ENCODE peak calls at places on chromosomes 7 and 10, in five cellular contexts. K is right cardiac atrium, P is adipocyte, A is upper lobe of right lung, X is mesenchymal stem cell. Y is an unnamed sample.
A peak's percentile ranks its signal among the peaks of the same experiment; 100 is the strongest.

GRCh38 chr7:51113560-51113959 is 203.0 kb downstream of the COBL start:
- DNase-seq in K (no peak), P (no peak), A (no peak), X (no peak), Y (no peak)

GRCh38 chr10:104435822-104436221 is 82.2 kb downstream of the CFAP58 start:
- DNase-seq in K (no peak), P (peak; percentile 79), A (no peak), X (no peak), Y (no peak)

GRCh38 chr7:5420841-5421625 is 2.6 kb downstream of the TNRC18 start:
- DNase-seq in K (no peak), P (no peak), A (peak; percentile 77), X (peak; percentile 23), Y (peak; percentile 37)

GRCh38 chr7:984361-985126 is 1.6 kb downstream of the CYP2W1 start:
- DNase-seq in K (no peak), P (no peak), A (peak; percentile 59), X (no peak), Y (no peak)

GRCh38 chr10:54434782-54435181 is 366.2 kb downstream of the PCDH15 start:
- DNase-seq in K (no peak), P (no peak), A (no peak), X (no peak), Y (no peak)

GRCh38 chr10:6014241-6014761 is 37.0 kb upstream of the IL15RA start:
- DNase-seq in K (peak; percentile 38), P (peak; percentile 82), A (no peak), X (peak; percentile 49), Y (peak; percentile 35)

GRCh38 chr10:6091630-6092029 is 2.8 kb downstream of the RBM17 start:
- DNase-seq in K (no peak), P (no peak), A (no peak), X (no peak), Y (no peak)

GRCh38 chr7:30736291-30736690 is 15.6 kb upstream of the INMT start:
- DNase-seq in K (no peak), P (no peak), A (peak; percentile 44), X (no peak), Y (no peak)

GRCh38 chr10:105742184-105742583 is 1101.1 kb downstream of the SORCS3 start:
- DNase-seq in K (peak; percentile 10), P (no peak), A (no peak), X (no peak), Y (no peak)

GRCh38 chr7:133575726-133576125 is 322.8 kb downstream of the EXOC4 start:
- DNase-seq in K (no peak), P (peak; percentile 56), A (no peak), X (no peak), Y (no peak)

GRCh38 chr10:70380350-70381135 is 1.9 kb downstream of the LRRC20 start:
- DNase-seq in K (no peak), P (no peak), A (no peak), X (no peak), Y (peak; percentile 81)

GRCh38 chr7:153320728-153321127 is 561.2 kb downstream of the ACTR3B start:
- DNase-seq in K (no peak), P (no peak), A (no peak), X (no peak), Y (no peak)

GRCh38 chr7:27048438-27048837 is 47.4 kb downstream of the HOXA1 start:
- DNase-seq in K (no peak), P (no peak), A (no peak), X (no peak), Y (no peak)

GRCh38 chr7:94907420-94908203 is at the start of gene PPP1R9A:
- DNase-seq in K (peak; percentile 17), P (peak; percentile 52), A (peak; percentile 81), X (peak; percentile 34), Y (peak; percentile 70)

GRCh38 chr10:31935678-31936077 is 7.0 kb upstream of the ARHGAP12 start:
- DNase-seq in K (no peak), P (no peak), A (no peak), X (no peak), Y (no peak)

GRCh38 chr10:117449636-117450035 is 74.4 kb upstream of the PDZD8 start:
- DNase-seq in K (no peak), P (peak; percentile 12), A (no peak), X (no peak), Y (no peak)

GRCh38 chr7:151083071-151083823 is at the start of gene TMUB1:
- DNase-seq in K (peak; percentile 87), P (peak; percentile 85), A (peak; percentile 92), X (peak; percentile 70), Y (peak; percentile 84)

GRCh38 chr10:116274141-116274861 is 1.3 kb upstream of the GFRA1 start:
- DNase-seq in K (no peak), P (peak; percentile 44), A (no peak), X (peak; percentile 55), Y (no peak)

GRCh38 chr7:151859111-151859947 is 17.6 kb downstream of the PRKAG2 start:
- DNase-seq in K (no peak), P (no peak), A (peak; percentile 43), X (no peak), Y (no peak)

GRCh38 chr10:68109312-68109711 is at the start of gene MYPN:
- DNase-seq in K (no peak), P (no peak), A (no peak), X (no peak), Y (peak; percentile 78)

GRCh38 chr7:1693419-1693990 is 23.4 kb downstream of the ELFN1 start:
- DNase-seq in K (no peak), P (no peak), A (peak; percentile 60), X (no peak), Y (peak; percentile 51)

GRCh38 chr10:42691361-42692120 is 53.2 kb upstream of the ZNF33B start:
- DNase-seq in K (no peak), P (no peak), A (no peak), X (no peak), Y (no peak)

GRCh38 chr7:143263266-143264195 is at the start of gene GSTK1:
- DNase-seq in K (peak; percentile 91), P (peak; percentile 86), A (peak; percentile 94), X (peak; percentile 79), Y (peak; percentile 90)

GRCh38 chr7:127708788-127709187 is 56.8 kb downstream of the SND1 start:
- DNase-seq in K (peak; percentile 68), P (peak; percentile 94), A (no peak), X (peak; percentile 84), Y (peak; percentile 38)

GRCh38 chr7:36278767-36279171 is 110.9 kb upstream of the ANLN start:
- DNase-seq in K (no peak), P (peak; percentile 82), A (no peak), X (peak; percentile 75), Y (no peak)

GRCh38 chr7:96300487-96300886 is 21.4 kb downstream of the SLC25A13 start:
- DNase-seq in K (no peak), P (no peak), A (no peak), X (no peak), Y (no peak)

GRCh38 chr7:44489955-44490350 is 505 bp downstream of the NUDCD3 start:
- DNase-seq in K (no peak), P (peak; percentile 58), A (peak; percentile 65), X (no peak), Y (no peak)

DNA sequence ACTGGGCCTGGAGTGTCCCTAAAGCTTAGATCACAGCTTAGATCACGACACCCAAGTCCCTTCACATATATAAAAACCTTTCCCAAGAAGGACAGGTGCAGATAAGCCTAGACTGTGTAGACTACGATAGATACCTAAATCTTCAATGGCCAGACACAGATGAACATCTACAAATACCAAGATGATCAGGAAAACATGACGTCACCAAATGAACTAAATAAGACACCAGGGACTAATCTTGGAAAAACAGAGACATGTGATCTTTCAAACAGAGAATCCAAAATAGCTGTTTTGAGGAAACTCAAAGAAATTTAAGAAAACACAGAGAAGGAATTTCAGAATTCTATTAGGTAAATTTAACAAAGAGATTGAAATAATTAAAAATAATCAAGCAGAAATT is 1082.6 kb upstream of the PHF14 start:
- DNase-seq in K (no peak), P (no peak), A (no peak), X (no peak), Y (no peak)
- H3K4me3 ChIP-seq in K (no peak overlapping the region), P (no peak overlapping the region), A (no peak overlapping the region), X (no peak overlapping the region), Y (no peak overlapping the region)

DNA sequence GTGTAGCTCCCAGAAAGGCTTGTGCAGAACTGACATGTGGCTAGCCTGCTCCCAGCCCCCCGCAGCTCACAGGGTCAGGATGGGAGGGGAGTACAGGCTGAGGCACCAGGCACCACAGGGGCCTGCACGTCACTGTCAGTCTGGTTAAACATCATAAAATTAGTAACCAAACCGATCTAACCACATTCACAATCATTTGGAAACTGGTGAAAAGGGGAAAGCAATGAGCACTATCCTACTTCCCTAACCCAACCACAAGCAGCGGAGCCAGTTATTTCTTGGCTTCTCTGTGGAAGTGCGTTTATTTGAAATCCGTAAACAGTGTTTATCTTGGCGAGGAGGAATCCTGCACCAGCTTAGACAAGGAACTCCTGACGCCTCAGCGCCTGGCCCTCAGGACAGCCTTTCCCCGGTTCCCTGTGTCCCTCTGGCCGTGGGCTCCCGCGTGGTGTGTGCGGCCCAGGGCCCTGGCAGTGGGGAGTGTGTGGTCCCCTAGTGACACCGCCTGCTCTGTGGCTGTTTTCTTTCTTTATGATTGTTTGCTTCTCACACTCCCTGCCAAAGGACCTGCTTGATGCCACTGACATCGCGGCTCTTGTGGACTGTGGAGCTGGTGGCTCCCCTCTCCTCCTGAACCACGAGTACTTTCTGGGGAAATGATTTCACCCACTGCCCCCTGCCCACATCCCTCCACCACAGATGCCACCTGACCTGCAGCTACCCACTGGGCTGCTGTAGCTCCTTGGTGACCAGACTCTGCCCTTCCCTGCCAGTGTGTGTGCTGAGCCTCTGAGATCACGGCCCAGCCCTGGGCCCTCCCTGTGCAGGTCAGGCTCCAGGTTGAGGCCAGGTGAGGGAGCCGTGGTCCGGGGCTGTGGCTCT is 38.0 kb downstream of the INPP5A start:
- DNase-seq in K (no peak), P (peak; percentile 80), A (no peak), X (peak; percentile 78), Y (no peak)
- H3K4me1 ChIP-seq in K (peaks cover 27% of the 10 kb centered on the region), P (peaks cover 26% of the 10 kb centered on the region), A (peaks cover 55% of the 10 kb centered on the region), X (peaks cover 55% of the 10 kb centered on the region), Y (peaks cover 49% of the 10 kb centered on the region)

DNA sequence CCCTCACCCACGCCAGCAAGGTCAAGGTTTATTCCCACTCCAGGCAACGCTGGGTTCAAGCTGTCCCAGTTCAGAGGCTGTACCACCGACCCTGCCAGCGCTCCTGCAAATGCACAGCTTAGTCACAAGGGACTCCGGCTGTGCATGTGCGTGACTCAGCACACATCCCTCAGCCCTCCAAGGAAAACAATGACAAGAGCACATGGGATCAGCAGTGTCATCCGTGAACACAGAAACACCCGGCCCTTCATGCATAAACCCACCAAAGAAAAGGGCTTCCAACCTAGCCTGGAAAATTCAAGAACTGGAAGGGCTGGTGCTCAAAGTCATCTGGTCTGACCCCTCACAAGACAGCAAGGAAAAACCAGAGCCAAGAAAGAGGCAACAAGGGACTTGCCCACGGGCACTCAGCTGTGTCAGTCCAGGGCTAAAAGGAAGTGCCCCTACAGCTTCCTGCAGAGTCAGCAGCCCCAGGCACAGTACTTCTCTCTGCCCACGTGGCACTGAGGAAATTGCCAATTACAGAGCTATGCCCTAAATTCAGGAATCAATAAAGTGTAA is 106.1 kb downstream of the KCNMA1 start:
- DNase-seq in K (peak; percentile 29), P (peak; percentile 83), A (no peak), X (peak; percentile 92), Y (peak; percentile 84)
- H3K27me3 ChIP-seq in K (no peaks in the 10 kb centered on the region), P (no peaks in the 10 kb centered on the region), A (no peaks in the 10 kb centered on the region), X (no peaks in the 10 kb centered on the region), Y (no peaks in the 10 kb centered on the region)

GRCh38 chr10:72523062-72523461 is 102.8 kb downstream of the MICU1 start:
- DNase-seq in K (no peak), P (no peak), A (no peak), X (no peak), Y (no peak)
- H3K4me3 ChIP-seq in K (no peak overlapping the region), P (no peak overlapping the region), A (no peak overlapping the region), X (no peak overlapping the region), Y (no peak overlapping the region)

GRCh38 chr10:101694674-101695403 is at the start of gene FBXW4:
- DNase-seq in K (peak; percentile 58), P (peak; percentile 75), A (peak; percentile 88), X (peak; percentile 45), Y (peak; percentile 60)
- H3K4me1 ChIP-seq in K (peaks cover 6% of the 10 kb centered on the region), P (peaks cover 33% of the 10 kb centered on the region), A (peaks cover 36% of the 10 kb centered on the region), X (peaks cover 8% of the 10 kb centered on the region), Y (peaks cover 21% of the 10 kb centered on the region)